ENCODE peak calls at places on chromosomes 16 and 17, in nine cellular contexts. C is tibial artery; I is left ventricle myocardium inferior; X is NCI-H2081; L is memory B cell; R is stimulated activated CD4-positive, alpha-beta T cell treated with anti-CD3 and anti-CD28 coated beads, Interleukin-4, amount 100 ng/mL, for 48 hours; A is activated T-cell treated with anti-CD3 and anti-CD28 coated beads for 48 hours; V is caudate nucleus; P is fibroblast of villous mesenchyme. T is an unnamed sample.

GRCh38 chr17:81480140-81480917 is 32.3 kb downstream of the ACTG1 start:
- DNase-seq in C (peak; percentile 58), I (no peak), X (no peak), L (no peak), R (no peak), A (no peak), V (no peak), P (peak; percentile 67), T (no peak)

GRCh38 chr16:81462683-81463082 is 18.1 kb downstream of the CMIP start:
- DNase-seq in C (no peak), I (no peak), X (no peak), L (no peak), R (no peak), A (no peak), V (no peak), P (no peak), T (no peak)

GRCh38 chr17:81837641-81838040 is 2.8 kb upstream of the PPP1R27 start:
- DNase-seq in C (no peak), I (no peak), X (no peak), L (no peak), R (no peak), A (no peak), V (no peak), P (peak; percentile 68), T (peak; percentile 69)

GRCh38 chr16:22152316-22152715 is 10.0 kb upstream of the SDR42E2 start:
- DNase-seq in C (no peak), I (no peak), X (no peak), L (no peak), R (no peak), A (no peak), V (no peak), P (no peak), T (no peak)

GRCh38 chr16:49084628-49085390 is 196.8 kb downstream of the CBLN1 start:
- DNase-seq in C (no peak), I (no peak), X (no peak), L (no peak), R (no peak), A (no peak), V (no peak), P (no peak), T (no peak)

GRCh38 chr17:72683506-72684404 is 408.7 kb downstream of the SLC39A11 start:
- DNase-seq in C (no peak), I (no peak), X (no peak), L (no peak), R (no peak), A (no peak), V (no peak), P (peak; percentile 98), T (peak; percentile 94)

GRCh38 chr16:73268311-73268997 is 220.5 kb upstream of the ZFHX3 start:
- DNase-seq in C (no peak), I (no peak), X (peak; percentile 89), L (no peak), R (no peak), A (no peak), V (no peak), P (peak; percentile 2), T (no peak)

GRCh38 chr16:1089822-1090619 is 6.0 kb downstream of the C1QTNF8 start:
- DNase-seq in C (peak; percentile 52), I (peak; percentile 82), X (no peak), L (no peak), R (no peak), A (no peak), V (no peak), P (no peak), T (no peak)

GRCh38 chr17:29149431-29150064 is 30.6 kb downstream of the MYO18A start:
- DNase-seq in C (no peak), I (no peak), X (no peak), L (no peak), R (no peak), A (no peak), V (no peak), P (no peak), T (no peak)

GRCh38 chr16:31190818-31191444 is 11.0 kb downstream of the FUS start:
- DNase-seq in C (no peak), I (no peak), X (no peak), L (no peak), R (no peak), A (no peak), V (no peak), P (no peak), T (no peak)

GRCh38 chr16:17416461-17417221 is 54.1 kb downstream of the XYLT1 start:
- DNase-seq in C (peak; percentile 55), I (peak; percentile 21), X (no peak), L (peak; percentile 71), R (peak; percentile 15), A (peak; percentile 44), V (no peak), P (peak; percentile 39), T (no peak)

GRCh38 chr17:76714822-76715461 is 4.2 kb upstream of the MXRA7 start:
- DNase-seq in C (peak; percentile 77), I (peak; percentile 72), X (peak; percentile 56), L (peak; percentile 75), R (peak; percentile 84), A (peak; percentile 60), V (no peak), P (peak; percentile 75), T (no peak)

GRCh38 chr17:31387438-31387837 is 4.0 kb upstream of the RAB11FIP4 start:
- DNase-seq in C (no peak), I (no peak), X (no peak), L (no peak), R (no peak), A (no peak), V (no peak), P (no peak), T (no peak)

GRCh38 chr16:66662445-66663194 is 33.9 kb downstream of the CMTM4 start:
- DNase-seq in C (no peak), I (no peak), X (no peak), L (no peak), R (no peak), A (no peak), V (no peak), P (peak; percentile 45), T (no peak)

GRCh38 chr16:84013787-84014569 is 28.6 kb downstream of the SLC38A8 start:
- DNase-seq in C (no peak), I (no peak), X (peak; percentile 42), L (peak; percentile 9), R (peak; percentile 71), A (peak; percentile 72), V (peak; percentile 69), P (peak; percentile 50), T (no peak)

GRCh38 chr16:22659933-22660332 is 149.2 kb downstream of the NPIPB5 start:
- DNase-seq in C (no peak), I (no peak), X (peak; percentile 45), L (no peak), R (no peak), A (no peak), V (no peak), P (peak; percentile 27), T (no peak)

GRCh38 chr16:69476920-69477418 is 52.5 kb downstream of the CYB5B start:
- DNase-seq in C (no peak), I (no peak), X (no peak), L (no peak), R (no peak), A (no peak), V (no peak), P (peak; percentile 97), T (peak; percentile 89)

GRCh38 chr17:17077101-17077500 is 34.8 kb downstream of the MPRIP start:
- DNase-seq in C (no peak), I (no peak), X (no peak), L (no peak), R (no peak), A (no peak), V (no peak), P (no peak), T (no peak)

T was measured in BJ.